ENCODE peak calls at places on chromosomes 12 and 14, in seven cellular contexts. One of them, this sample, is unnamed. For H3K27me3, the result is how much of the 10 kb centered on the place peaks cover.

GRCh38 chr12:98185606-98186005 is 329.8 kb upstream of the TMPO start:
- DNase-seq in RWPE2: no peak
- DNase-seq in stomach: no peak
- DNase-seq in AG04450: no peak
- DNase-seq in brain microvascular endothelial cell: peak
- DNase-seq in SJCRH30: peak
- DNase-seq in Peyer's patch: no peak
- DNase-seq in this sample: no peak

GRCh38 chr12:106135781-106136180 is 3.0 kb downstream of the NUAK1 start:
- DNase-seq in RWPE2: no peak
- DNase-seq in brain microvascular endothelial cell: no peak
- DNase-seq in Peyer's patch: no peak
- DNase-seq in AG04450: no peak
- DNase-seq in SJCRH30: no peak
- DNase-seq in stomach: no peak
- DNase-seq in this sample: no peak

GRCh38 chr14:33796356-33796755 is 154.5 kb downstream of the EGLN3 start:
- DNase-seq in AG04450: no peak
- DNase-seq in SJCRH30: no peak
- DNase-seq in Peyer's patch: no peak
- DNase-seq in brain microvascular endothelial cell: no peak
- DNase-seq in stomach: no peak
- DNase-seq in RWPE2: no peak
- DNase-seq in this sample: no peak

GRCh38 chr14:37081220-37081619 is 91.2 kb downstream of the SLC25A21 start:
- DNase-seq in SJCRH30: no peak
- DNase-seq in AG04450: no peak
- DNase-seq in stomach: no peak
- DNase-seq in RWPE2: peak
- DNase-seq in brain microvascular endothelial cell: peak
- DNase-seq in Peyer's patch: no peak
- DNase-seq in this sample: no peak

GRCh38 chr14:23115918-23116317 is 3.1 kb downstream of the CEBPE start:
- DNase-seq in brain microvascular endothelial cell: no peak
- DNase-seq in RWPE2: no peak
- DNase-seq in stomach: no peak
- DNase-seq in AG04450: no peak
- DNase-seq in Peyer's patch: peak
- DNase-seq in SJCRH30: no peak
- DNase-seq in this sample: no peak

GRCh38 chr12:1720494-1720893 is 29.6 kb downstream of the ADIPOR2 start:
- DNase-seq in AG04450: no peak
- DNase-seq in RWPE2: no peak
- DNase-seq in stomach: no peak
- DNase-seq in SJCRH30: no peak
- DNase-seq in Peyer's patch: no peak
- DNase-seq in brain microvascular endothelial cell: no peak
- DNase-seq in this sample: no peak

GRCh38 chr14:83816755-83817154 is 1713.2 kb upstream of the FLRT2 start:
- DNase-seq in stomach: no peak
- DNase-seq in Peyer's patch: no peak
- DNase-seq in brain microvascular endothelial cell: peak
- DNase-seq in SJCRH30: peak
- DNase-seq in AG04450: no peak
- DNase-seq in RWPE2: no peak
- DNase-seq in this sample: no peak

GRCh38 chr12:110908377-110909136 is 11.8 kb downstream of the MYL2 start:
- DNase-seq in brain microvascular endothelial cell: no peak
- DNase-seq in AG04450: no peak
- DNase-seq in RWPE2: no peak
- DNase-seq in Peyer's patch: no peak
- DNase-seq in SJCRH30: no peak
- DNase-seq in stomach: no peak
- DNase-seq in this sample: no peak

GRCh38 chr14:26863736-26864135 is 265.9 kb upstream of the NOVA1 start:
- DNase-seq in SJCRH30: no peak
- DNase-seq in Peyer's patch: no peak
- DNase-seq in stomach: no peak
- DNase-seq in brain microvascular endothelial cell: no peak
- DNase-seq in RWPE2: no peak
- DNase-seq in AG04450: no peak
- DNase-seq in this sample: no peak

GRCh38 chr14:72416892-72417291 is 477.0 kb downstream of the DPF3 start:
- DNase-seq in SJCRH30: no peak
- DNase-seq in stomach: no peak
- DNase-seq in RWPE2: no peak
- DNase-seq in brain microvascular endothelial cell: no peak
- DNase-seq in Peyer's patch: no peak
- DNase-seq in AG04450: no peak
- DNase-seq in this sample: no peak

GRCh38 chr12:120262852-120263724 is 2.4 kb downstream of the PXN start:
- DNase-seq in RWPE2: no peak
- DNase-seq in SJCRH30: peak
- DNase-seq in stomach: no peak
- DNase-seq in Peyer's patch: peak
- DNase-seq in brain microvascular endothelial cell: no peak
- DNase-seq in AG04450: no peak
- DNase-seq in this sample: no peak

GRCh38 chr14:98293527-98293926 is 978.5 kb downstream of the BCL11B start:
- DNase-seq in Peyer's patch: no peak
- DNase-seq in stomach: no peak
- DNase-seq in brain microvascular endothelial cell: no peak
- DNase-seq in RWPE2: no peak
- DNase-seq in SJCRH30: no peak
- DNase-seq in AG04450: no peak
- DNase-seq in this sample: no peak

GRCh38 chr14:34058510-34058909 is 107.6 kb upstream of the EGLN3 start:
- DNase-seq in SJCRH30: no peak
- DNase-seq in brain microvascular endothelial cell: no peak
- DNase-seq in Peyer's patch: no peak
- DNase-seq in RWPE2: no peak
- DNase-seq in AG04450: no peak
- DNase-seq in stomach: no peak
- DNase-seq in this sample: no peak

GRCh38 chr14:92551066-92551841 is 37.7 kb downstream of the RIN3 start:
- DNase-seq in brain microvascular endothelial cell: no peak
- DNase-seq in stomach: no peak
- DNase-seq in Peyer's patch: no peak
- DNase-seq in RWPE2: no peak
- DNase-seq in AG04450: no peak
- DNase-seq in SJCRH30: no peak
- DNase-seq in this sample: peak

GRCh38 chr14:34098045-34098984 is 147.4 kb upstream of the EGLN3 start:
- DNase-seq in AG04450: no peak
- DNase-seq in stomach: peak
- DNase-seq in Peyer's patch: no peak
- DNase-seq in SJCRH30: peak
- DNase-seq in brain microvascular endothelial cell: peak
- DNase-seq in RWPE2: no peak
- DNase-seq in this sample: no peak

GRCh38 chr14:53696217-53696965 is 260.2 kb downstream of the BMP4 start:
- DNase-seq in stomach: no peak
- DNase-seq in RWPE2: no peak
- DNase-seq in AG04450: no peak
- DNase-seq in brain microvascular endothelial cell: no peak
- DNase-seq in SJCRH30: no peak
- DNase-seq in Peyer's patch: no peak
- DNase-seq in this sample: no peak

GRCh38 chr12:128942960-128943477 is 89.7 kb downstream of the GLT1D1 start:
- DNase-seq in Peyer's patch: no peak
- DNase-seq in brain microvascular endothelial cell: no peak
- DNase-seq in RWPE2: no peak
- DNase-seq in AG04450: no peak
- DNase-seq in SJCRH30: no peak
- DNase-seq in stomach: no peak
- DNase-seq in this sample: no peak

GRCh38 chr14:23537351-23538048 is 14.1 kb downstream of the ZFHX2 start:
- DNase-seq in SJCRH30: no peak
- DNase-seq in RWPE2: no peak
- DNase-seq in stomach: no peak
- DNase-seq in AG04450: no peak
- DNase-seq in brain microvascular endothelial cell: no peak
- DNase-seq in Peyer's patch: no peak
- DNase-seq in this sample: no peak

GRCh38 chr12:89783321-89784060 is 74.9 kb upstream of the ATP2B1 start:
- DNase-seq in RWPE2: no peak
- DNase-seq in Peyer's patch: no peak
- DNase-seq in stomach: no peak
- DNase-seq in brain microvascular endothelial cell: no peak
- DNase-seq in AG04450: no peak
- DNase-seq in SJCRH30: peak
- DNase-seq in this sample: no peak
- H3K27ac ChIP-seq in RWPE2: no peak
- H3K27ac ChIP-seq in Peyer's patch: peak
- H3K27ac ChIP-seq in stomach: no peak
- H3K27ac ChIP-seq in brain microvascular endothelial cell: no peak
- H3K27ac ChIP-seq in AG04450: peak
- H3K27ac ChIP-seq in SJCRH30: peak
- H3K27ac ChIP-seq in this sample: no peak

GRCh38 chr12:57626111-57626928 is 6.7 kb downstream of the B4GALNT1 start:
- DNase-seq in AG04450: no peak
- DNase-seq in stomach: no peak
- DNase-seq in RWPE2: no peak
- DNase-seq in brain microvascular endothelial cell: no peak
- DNase-seq in Peyer's patch: no peak
- DNase-seq in SJCRH30: peak
- DNase-seq in this sample: no peak

GRCh38 chr12:57627504-57628279 is 5.3 kb downstream of the B4GALNT1 start:
- DNase-seq in RWPE2: peak
- DNase-seq in brain microvascular endothelial cell: no peak
- DNase-seq in AG04450: no peak
- DNase-seq in stomach: no peak
- DNase-seq in Peyer's patch: no peak
- DNase-seq in SJCRH30: peak
- DNase-seq in this sample: no peak

GRCh38 chr12:57628280-57629191 is 4.5 kb downstream of the B4GALNT1 start:
- DNase-seq in SJCRH30: peak
- DNase-seq in stomach: no peak
- DNase-seq in RWPE2: peak
- DNase-seq in AG04450: no peak
- DNase-seq in Peyer's patch: no peak
- DNase-seq in brain microvascular endothelial cell: no peak
- DNase-seq in this sample: no peak

GRCh38 chr12:57625261-57626032 is 7.6 kb downstream of the B4GALNT1 start:
- DNase-seq in RWPE2: peak
- DNase-seq in stomach: no peak
- DNase-seq in brain microvascular endothelial cell: no peak
- DNase-seq in SJCRH30: no peak
- DNase-seq in Peyer's patch: no peak
- DNase-seq in AG04450: no peak
- DNase-seq in this sample: no peak

DNA sequence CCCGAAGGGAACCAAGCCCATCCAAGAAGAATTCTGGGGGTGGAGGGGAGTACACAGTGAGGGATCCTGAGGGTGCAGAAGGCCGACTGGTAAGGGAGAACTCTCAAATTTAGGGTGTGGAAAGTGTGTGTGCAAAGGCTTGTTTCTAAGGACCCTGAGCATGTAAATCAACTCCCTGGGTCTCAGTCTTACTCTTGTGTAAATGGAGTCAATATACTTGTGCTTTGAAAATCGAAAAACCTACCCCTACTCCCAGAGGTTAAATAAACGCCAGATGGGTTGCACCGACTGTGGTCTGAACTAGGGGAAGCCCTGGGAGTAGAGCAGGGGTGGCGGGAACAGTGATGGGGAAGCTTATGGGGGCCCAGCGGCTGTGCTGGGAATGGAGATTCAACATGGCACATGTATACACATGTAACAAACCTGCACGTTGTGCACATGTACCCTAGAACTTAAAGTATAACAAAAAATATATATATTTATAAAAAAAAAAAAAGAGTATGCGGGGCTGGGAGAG is 6.0 kb downstream of the B4GALNT1 start:
- DNase-seq in SJCRH30: peak
- DNase-seq in AG04450: no peak
- DNase-seq in stomach: no peak
- DNase-seq in RWPE2: no peak
- DNase-seq in brain microvascular endothelial cell: no peak
- DNase-seq in Peyer's patch: no peak
- DNase-seq in this sample: no peak
- H3K27me3 ChIP-seq in SJCRH30: under half
- H3K27me3 ChIP-seq in AG04450: half or more
- H3K27me3 ChIP-seq in stomach: under half
- H3K27me3 ChIP-seq in RWPE2: under half
- H3K27me3 ChIP-seq in brain microvascular endothelial cell: under half
- H3K27me3 ChIP-seq in Peyer's patch: under half
- H3K27me3 ChIP-seq in this sample: half or more

GRCh38 chr12:3333991-3334391 is 157.0 kb upstream of the PRMT8 start:
- DNase-seq in brain microvascular endothelial cell: no peak
- DNase-seq in RWPE2: no peak
- DNase-seq in Peyer's patch: no peak
- DNase-seq in SJCRH30: no peak
- DNase-seq in stomach: no peak
- DNase-seq in AG04450: no peak
- DNase-seq in this sample: no peak

GRCh38 chr12:3332190-3332589 is 158.8 kb upstream of the PRMT8 start:
- DNase-seq in Peyer's patch: no peak
- DNase-seq in AG04450: no peak
- DNase-seq in stomach: no peak
- DNase-seq in RWPE2: no peak
- DNase-seq in SJCRH30: no peak
- DNase-seq in brain microvascular endothelial cell: peak
- DNase-seq in this sample: no peak

GRCh38 chr12:3335078-3335487 is 155.9 kb upstream of the PRMT8 start:
- DNase-seq in Peyer's patch: no peak
- DNase-seq in AG04450: no peak
- DNase-seq in stomach: no peak
- DNase-seq in SJCRH30: no peak
- DNase-seq in brain microvascular endothelial cell: no peak
- DNase-seq in RWPE2: no peak
- DNase-seq in this sample: no peak

GRCh38 chr12:3330976-3331375 is 160.0 kb upstream of the PRMT8 start:
- DNase-seq in RWPE2: no peak
- DNase-seq in brain microvascular endothelial cell: no peak
- DNase-seq in Peyer's patch: no peak
- DNase-seq in AG04450: no peak
- DNase-seq in SJCRH30: no peak
- DNase-seq in stomach: no peak
- DNase-seq in this sample: no peak

GRCh38 chr12:3333583-3333982 is 157.4 kb upstream of the PRMT8 start:
- DNase-seq in SJCRH30: peak
- DNase-seq in RWPE2: no peak
- DNase-seq in Peyer's patch: no peak
- DNase-seq in brain microvascular endothelial cell: no peak
- DNase-seq in AG04450: no peak
- DNase-seq in stomach: no peak
- DNase-seq in this sample: no peak
- H3K4me3 ChIP-seq in SJCRH30: no peak
- H3K4me3 ChIP-seq in RWPE2: no peak
- H3K4me3 ChIP-seq in Peyer's patch: no peak
- H3K4me3 ChIP-seq in brain microvascular endothelial cell: no peak
- H3K4me3 ChIP-seq in AG04450: no peak
- H3K4me3 ChIP-seq in stomach: no peak
- H3K4me3 ChIP-seq in this sample: no peak

DNA sequence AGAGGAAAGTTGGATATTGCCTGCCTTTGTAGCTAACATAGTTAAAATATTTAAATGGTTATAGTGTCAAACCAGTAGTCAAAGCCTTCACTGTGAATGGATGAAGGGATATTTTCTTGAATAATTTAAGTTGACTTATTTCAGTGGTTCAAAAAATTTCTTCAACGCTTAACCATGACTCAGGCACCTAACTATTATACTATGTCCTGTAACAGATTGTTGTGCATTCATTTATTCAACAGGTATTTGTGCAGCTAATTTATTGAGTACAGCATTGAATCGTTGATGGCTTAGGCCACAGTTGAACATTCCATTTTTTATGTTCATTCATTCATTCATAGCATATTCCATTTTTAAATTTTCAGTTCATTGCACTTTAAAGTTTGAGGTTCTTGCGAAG is 9.2 kb downstream of the HIF1A start:
- DNase-seq in Peyer's patch: no peak
- DNase-seq in brain microvascular endothelial cell: no peak
- DNase-seq in RWPE2: no peak
- DNase-seq in stomach: no peak
- DNase-seq in AG04450: no peak
- DNase-seq in SJCRH30: no peak
- DNase-seq in this sample: no peak
- H3K27ac ChIP-seq in Peyer's patch: no peak
- H3K27ac ChIP-seq in brain microvascular endothelial cell: peak
- H3K27ac ChIP-seq in RWPE2: peak
- H3K27ac ChIP-seq in stomach: no peak
- H3K27ac ChIP-seq in AG04450: no peak
- H3K27ac ChIP-seq in SJCRH30: no peak
- H3K27ac ChIP-seq in this sample: no peak

This sample was measured in CD8-positive, alpha-beta memory T cell.